ENCODE peak calls at places on chromosome 21, in nine cellular contexts. One of them, this sample, is unnamed.

GRCh38 chr21:32538147-32538792 is 47.1 kb downstream of the TCP10L start:
- DNase-seq in midbrain: no peak
- DNase-seq in stimulated activated CD8-positive, alpha-beta memory T cell treated with anti-CD3 and anti-CD28 coated beads, Interleukin-12 subunit alpha, Interleukin-12 subunit beta, amount 100 ng/mL, for 4 hours: peak
- DNase-seq in NCI-H1694 treated with DMSO at 0.1 percent for 48 hours: no peak
- DNase-seq in MM.1S: peak
- DNase-seq in CD4-positive, CD25-positive, alpha-beta regulatory T cell: no peak
- DNase-seq in germinal center: no peak
- DNase-seq in fibroblast of pulmonary artery: no peak
- DNase-seq in neural crest cell: no peak
- DNase-seq in this sample: no peak

GRCh38 chr21:46322351-46323226 is 1.1 kb downstream of the C21orf58 start:
- DNase-seq in NCI-H1694 treated with DMSO at 0.1 percent for 48 hours: no peak
- DNase-seq in midbrain: no peak
- DNase-seq in stimulated activated CD8-positive, alpha-beta memory T cell treated with anti-CD3 and anti-CD28 coated beads, Interleukin-12 subunit alpha, Interleukin-12 subunit beta, amount 100 ng/mL, for 4 hours: no peak
- DNase-seq in germinal center: no peak
- DNase-seq in CD4-positive, CD25-positive, alpha-beta regulatory T cell: no peak
- DNase-seq in fibroblast of pulmonary artery: peak
- DNase-seq in neural crest cell: no peak
- DNase-seq in MM.1S: peak
- DNase-seq in this sample: peak

GRCh38 chr21:45300786-45301520 is 13.3 kb upstream of the POFUT2 start:
- DNase-seq in germinal center: no peak
- DNase-seq in neural crest cell: no peak
- DNase-seq in CD4-positive, CD25-positive, alpha-beta regulatory T cell: no peak
- DNase-seq in stimulated activated CD8-positive, alpha-beta memory T cell treated with anti-CD3 and anti-CD28 coated beads, Interleukin-12 subunit alpha, Interleukin-12 subunit beta, amount 100 ng/mL, for 4 hours: no peak
- DNase-seq in fibroblast of pulmonary artery: no peak
- DNase-seq in MM.1S: no peak
- DNase-seq in NCI-H1694 treated with DMSO at 0.1 percent for 48 hours: no peak
- DNase-seq in midbrain: no peak
- DNase-seq in this sample: no peak

GRCh38 chr21:44579833-44580144 is 615 bp downstream of the KRTAP10-5 start:
- DNase-seq in germinal center: no peak
- DNase-seq in NCI-H1694 treated with DMSO at 0.1 percent for 48 hours: peak
- DNase-seq in neural crest cell: no peak
- DNase-seq in CD4-positive, CD25-positive, alpha-beta regulatory T cell: no peak
- DNase-seq in stimulated activated CD8-positive, alpha-beta memory T cell treated with anti-CD3 and anti-CD28 coated beads, Interleukin-12 subunit alpha, Interleukin-12 subunit beta, amount 100 ng/mL, for 4 hours: no peak
- DNase-seq in fibroblast of pulmonary artery: no peak
- DNase-seq in midbrain: no peak
- DNase-seq in MM.1S: no peak
- DNase-seq in this sample: no peak

GRCh38 chr21:28540514-28540913 is 452.2 kb downstream of the LTN1 start:
- DNase-seq in fibroblast of pulmonary artery: peak
- DNase-seq in NCI-H1694 treated with DMSO at 0.1 percent for 48 hours: no peak
- DNase-seq in neural crest cell: no peak
- DNase-seq in midbrain: no peak
- DNase-seq in CD4-positive, CD25-positive, alpha-beta regulatory T cell: no peak
- DNase-seq in MM.1S: no peak
- DNase-seq in germinal center: no peak
- DNase-seq in stimulated activated CD8-positive, alpha-beta memory T cell treated with anti-CD3 and anti-CD28 coated beads, Interleukin-12 subunit alpha, Interleukin-12 subunit beta, amount 100 ng/mL, for 4 hours: no peak
- DNase-seq in this sample: no peak

GRCh38 chr21:39073717-39074116 is 109.5 kb downstream of the PSMG1 start:
- DNase-seq in NCI-H1694 treated with DMSO at 0.1 percent for 48 hours: no peak
- DNase-seq in CD4-positive, CD25-positive, alpha-beta regulatory T cell: no peak
- DNase-seq in MM.1S: no peak
- DNase-seq in midbrain: peak
- DNase-seq in neural crest cell: no peak
- DNase-seq in stimulated activated CD8-positive, alpha-beta memory T cell treated with anti-CD3 and anti-CD28 coated beads, Interleukin-12 subunit alpha, Interleukin-12 subunit beta, amount 100 ng/mL, for 4 hours: no peak
- DNase-seq in germinal center: no peak
- DNase-seq in fibroblast of pulmonary artery: no peak
- DNase-seq in this sample: no peak

GRCh38 chr21:43318841-43319781 is 107.8 kb downstream of the SIK1 start:
- DNase-seq in midbrain: no peak
- DNase-seq in fibroblast of pulmonary artery: peak
- DNase-seq in MM.1S: no peak
- DNase-seq in CD4-positive, CD25-positive, alpha-beta regulatory T cell: no peak
- DNase-seq in germinal center: peak
- DNase-seq in NCI-H1694 treated with DMSO at 0.1 percent for 48 hours: no peak
- DNase-seq in neural crest cell: peak
- DNase-seq in stimulated activated CD8-positive, alpha-beta memory T cell treated with anti-CD3 and anti-CD28 coated beads, Interleukin-12 subunit alpha, Interleukin-12 subunit beta, amount 100 ng/mL, for 4 hours: no peak
- DNase-seq in this sample: peak

GRCh38 chr21:25850126-25850831 is 115.5 kb downstream of the GABPA start:
- DNase-seq in CD4-positive, CD25-positive, alpha-beta regulatory T cell: no peak
- DNase-seq in stimulated activated CD8-positive, alpha-beta memory T cell treated with anti-CD3 and anti-CD28 coated beads, Interleukin-12 subunit alpha, Interleukin-12 subunit beta, amount 100 ng/mL, for 4 hours: no peak
- DNase-seq in fibroblast of pulmonary artery: no peak
- DNase-seq in midbrain: no peak
- DNase-seq in germinal center: no peak
- DNase-seq in neural crest cell: no peak
- DNase-seq in MM.1S: no peak
- DNase-seq in NCI-H1694 treated with DMSO at 0.1 percent for 48 hours: no peak
- DNase-seq in this sample: no peak

GRCh38 chr21:46559291-46559983 is 45.4 kb downstream of the S100B start:
- DNase-seq in neural crest cell: no peak
- DNase-seq in CD4-positive, CD25-positive, alpha-beta regulatory T cell: peak
- DNase-seq in stimulated activated CD8-positive, alpha-beta memory T cell treated with anti-CD3 and anti-CD28 coated beads, Interleukin-12 subunit alpha, Interleukin-12 subunit beta, amount 100 ng/mL, for 4 hours: peak
- DNase-seq in MM.1S: no peak
- DNase-seq in NCI-H1694 treated with DMSO at 0.1 percent for 48 hours: no peak
- DNase-seq in midbrain: no peak
- DNase-seq in fibroblast of pulmonary artery: no peak
- DNase-seq in germinal center: no peak
- DNase-seq in this sample: peak

GRCh38 chr21:38954450-38955059 is 148.8 kb downstream of the ETS2 start:
- DNase-seq in fibroblast of pulmonary artery: no peak
- DNase-seq in germinal center: no peak
- DNase-seq in stimulated activated CD8-positive, alpha-beta memory T cell treated with anti-CD3 and anti-CD28 coated beads, Interleukin-12 subunit alpha, Interleukin-12 subunit beta, amount 100 ng/mL, for 4 hours: no peak
- DNase-seq in neural crest cell: no peak
- DNase-seq in NCI-H1694 treated with DMSO at 0.1 percent for 48 hours: no peak
- DNase-seq in CD4-positive, CD25-positive, alpha-beta regulatory T cell: no peak
- DNase-seq in midbrain: no peak
- DNase-seq in MM.1S: no peak
- DNase-seq in this sample: no peak

GRCh38 chr21:40696246-40696645 is 150.7 kb downstream of the DSCAM start:
- DNase-seq in fibroblast of pulmonary artery: no peak
- DNase-seq in NCI-H1694 treated with DMSO at 0.1 percent for 48 hours: no peak
- DNase-seq in stimulated activated CD8-positive, alpha-beta memory T cell treated with anti-CD3 and anti-CD28 coated beads, Interleukin-12 subunit alpha, Interleukin-12 subunit beta, amount 100 ng/mL, for 4 hours: no peak
- DNase-seq in CD4-positive, CD25-positive, alpha-beta regulatory T cell: no peak
- DNase-seq in MM.1S: no peak
- DNase-seq in midbrain: no peak
- DNase-seq in neural crest cell: no peak
- DNase-seq in germinal center: no peak
- DNase-seq in this sample: no peak

GRCh38 chr21:44365251-44365966 is 12.0 kb downstream of the TRPM2 start:
- DNase-seq in CD4-positive, CD25-positive, alpha-beta regulatory T cell: no peak
- DNase-seq in MM.1S: no peak
- DNase-seq in fibroblast of pulmonary artery: no peak
- DNase-seq in midbrain: no peak
- DNase-seq in stimulated activated CD8-positive, alpha-beta memory T cell treated with anti-CD3 and anti-CD28 coated beads, Interleukin-12 subunit alpha, Interleukin-12 subunit beta, amount 100 ng/mL, for 4 hours: no peak
- DNase-seq in NCI-H1694 treated with DMSO at 0.1 percent for 48 hours: no peak
- DNase-seq in neural crest cell: no peak
- DNase-seq in germinal center: no peak
- DNase-seq in this sample: no peak